ENCODE peak calls at places on chromosome 2, in eight cellular contexts. One of them, this sample, is unnamed.

GRCh38 chr2:239758325-239758877 is 266.7 kb downstream of the NDUFA10 start:
- DNase-seq in neuronal stem cell: no peak
- DNase-seq in astrocyte of the spinal cord: peak
- DNase-seq in mammary epithelial cell: peak
- DNase-seq in hepatocyte: peak
- DNase-seq in astrocyte: peak
- DNase-seq in brain microvascular endothelial cell: peak
- DNase-seq in AG10803: no peak
- DNase-seq in this sample: peak

GRCh38 chr2:25042321-25043240 is 705 bp downstream of the EFR3B start:
- DNase-seq in neuronal stem cell: peak
- DNase-seq in astrocyte of the spinal cord: peak
- DNase-seq in mammary epithelial cell: no peak
- DNase-seq in hepatocyte: peak
- DNase-seq in astrocyte: peak
- DNase-seq in brain microvascular endothelial cell: peak
- DNase-seq in AG10803: peak
- DNase-seq in this sample: peak

GRCh38 chr2:42457011-42457410 is 36.8 kb downstream of the KCNG3 start:
- DNase-seq in neuronal stem cell: no peak
- DNase-seq in astrocyte of the spinal cord: no peak
- DNase-seq in mammary epithelial cell: no peak
- DNase-seq in hepatocyte: no peak
- DNase-seq in astrocyte: no peak
- DNase-seq in brain microvascular endothelial cell: no peak
- DNase-seq in AG10803: no peak
- DNase-seq in this sample: no peak

GRCh38 chr2:112004246-112004645 is 50.8 kb upstream of the TMEM87B start:
- DNase-seq in neuronal stem cell: no peak
- DNase-seq in astrocyte of the spinal cord: no peak
- DNase-seq in mammary epithelial cell: no peak
- DNase-seq in hepatocyte: no peak
- DNase-seq in astrocyte: no peak
- DNase-seq in brain microvascular endothelial cell: no peak
- DNase-seq in AG10803: no peak
- DNase-seq in this sample: no peak

GRCh38 chr2:131041402-131042160 is 51.7 kb downstream of the FAM168B start:
- DNase-seq in neuronal stem cell: no peak
- DNase-seq in astrocyte of the spinal cord: no peak
- DNase-seq in mammary epithelial cell: no peak
- DNase-seq in hepatocyte: no peak
- DNase-seq in astrocyte: no peak
- DNase-seq in brain microvascular endothelial cell: no peak
- DNase-seq in AG10803: no peak
- DNase-seq in this sample: no peak

GRCh38 chr2:75561566-75562512 is 1.1 kb upstream of the EVA1A start:
- DNase-seq in neuronal stem cell: no peak
- DNase-seq in astrocyte of the spinal cord: peak
- DNase-seq in mammary epithelial cell: peak
- DNase-seq in hepatocyte: peak
- DNase-seq in astrocyte: peak
- DNase-seq in brain microvascular endothelial cell: peak
- DNase-seq in AG10803: peak
- DNase-seq in this sample: no peak

GRCh38 chr2:63436488-63436887 is 151.8 kb downstream of the WDPCP start:
- DNase-seq in neuronal stem cell: no peak
- DNase-seq in astrocyte of the spinal cord: no peak
- DNase-seq in mammary epithelial cell: no peak
- DNase-seq in hepatocyte: no peak
- DNase-seq in astrocyte: no peak
- DNase-seq in brain microvascular endothelial cell: no peak
- DNase-seq in AG10803: no peak
- DNase-seq in this sample: no peak

GRCh38 chr2:41932241-41933034 is 115.4 kb upstream of the PKDCC start:
- DNase-seq in neuronal stem cell: no peak
- DNase-seq in astrocyte of the spinal cord: peak
- DNase-seq in mammary epithelial cell: no peak
- DNase-seq in hepatocyte: peak
- DNase-seq in astrocyte: peak
- DNase-seq in brain microvascular endothelial cell: peak
- DNase-seq in AG10803: peak
- DNase-seq in this sample: no peak

GRCh38 chr2:189210250-189211075 is 30.9 kb upstream of the COL5A2 start:
- DNase-seq in neuronal stem cell: no peak
- DNase-seq in astrocyte of the spinal cord: peak
- DNase-seq in mammary epithelial cell: peak
- DNase-seq in hepatocyte: peak
- DNase-seq in astrocyte: peak
- DNase-seq in brain microvascular endothelial cell: peak
- DNase-seq in AG10803: peak
- DNase-seq in this sample: no peak

GRCh38 chr2:160507464-160507863 is 13.9 kb upstream of the RBMS1 start:
- DNase-seq in neuronal stem cell: no peak
- DNase-seq in astrocyte of the spinal cord: no peak
- DNase-seq in mammary epithelial cell: no peak
- DNase-seq in hepatocyte: no peak
- DNase-seq in astrocyte: no peak
- DNase-seq in brain microvascular endothelial cell: no peak
- DNase-seq in AG10803: peak
- DNase-seq in this sample: no peak

GRCh38 chr2:134739879-134740301 is 21.1 kb upstream of the TMEM163 start:
- DNase-seq in neuronal stem cell: no peak
- DNase-seq in astrocyte of the spinal cord: no peak
- DNase-seq in mammary epithelial cell: peak
- DNase-seq in hepatocyte: no peak
- DNase-seq in astrocyte: peak
- DNase-seq in brain microvascular endothelial cell: no peak
- DNase-seq in AG10803: peak
- DNase-seq in this sample: no peak

GRCh38 chr2:119545754-119546445 is 1.7 kb downstream of the CFAP221 start:
- DNase-seq in neuronal stem cell: no peak
- DNase-seq in astrocyte of the spinal cord: peak
- DNase-seq in mammary epithelial cell: no peak
- DNase-seq in hepatocyte: no peak
- DNase-seq in astrocyte: peak
- DNase-seq in brain microvascular endothelial cell: no peak
- DNase-seq in AG10803: peak
- DNase-seq in this sample: no peak

GRCh38 chr2:150142561-150142960 is 344.9 kb downstream of the RND3 start:
- DNase-seq in neuronal stem cell: no peak
- DNase-seq in astrocyte of the spinal cord: peak
- DNase-seq in mammary epithelial cell: peak
- DNase-seq in hepatocyte: no peak
- DNase-seq in astrocyte: peak
- DNase-seq in brain microvascular endothelial cell: no peak
- DNase-seq in AG10803: peak
- DNase-seq in this sample: no peak

GRCh38 chr2:186734957-186735734 is 41.3 kb downstream of the FAM171B start:
- DNase-seq in neuronal stem cell: no peak
- DNase-seq in astrocyte of the spinal cord: no peak
- DNase-seq in mammary epithelial cell: no peak
- DNase-seq in hepatocyte: no peak
- DNase-seq in astrocyte: no peak
- DNase-seq in brain microvascular endothelial cell: no peak
- DNase-seq in AG10803: no peak
- DNase-seq in this sample: peak

GRCh38 chr2:113716291-113716690 is 40.2 kb downstream of the SLC35F5 start:
- DNase-seq in neuronal stem cell: no peak
- DNase-seq in astrocyte of the spinal cord: no peak
- DNase-seq in mammary epithelial cell: no peak
- DNase-seq in hepatocyte: no peak
- DNase-seq in astrocyte: peak
- DNase-seq in brain microvascular endothelial cell: no peak
- DNase-seq in AG10803: peak
- DNase-seq in this sample: no peak

GRCh38 chr2:131724019-131724418 is 196.3 kb downstream of the CCDC74A start:
- DNase-seq in neuronal stem cell: no peak
- DNase-seq in astrocyte of the spinal cord: no peak
- DNase-seq in mammary epithelial cell: no peak
- DNase-seq in hepatocyte: no peak
- DNase-seq in astrocyte: no peak
- DNase-seq in brain microvascular endothelial cell: no peak
- DNase-seq in AG10803: no peak
- DNase-seq in this sample: no peak

GRCh38 chr2:3041841-3042600 is 335.6 kb downstream of the EIPR1 start:
- DNase-seq in neuronal stem cell: no peak
- DNase-seq in astrocyte of the spinal cord: peak
- DNase-seq in mammary epithelial cell: no peak
- DNase-seq in hepatocyte: no peak
- DNase-seq in astrocyte: no peak
- DNase-seq in brain microvascular endothelial cell: peak
- DNase-seq in AG10803: no peak
- DNase-seq in this sample: no peak

GRCh38 chr2:61173116-61173515 is 11.1 kb downstream of the C2orf74 start:
- DNase-seq in neuronal stem cell: no peak
- DNase-seq in astrocyte of the spinal cord: no peak
- DNase-seq in mammary epithelial cell: no peak
- DNase-seq in hepatocyte: no peak
- DNase-seq in astrocyte: no peak
- DNase-seq in brain microvascular endothelial cell: no peak
- DNase-seq in AG10803: no peak
- DNase-seq in this sample: no peak

GRCh38 chr2:54114936-54115283 is 505 bp upstream of the ACYP2 start:
- DNase-seq in neuronal stem cell: no peak
- DNase-seq in astrocyte of the spinal cord: no peak
- DNase-seq in mammary epithelial cell: no peak
- DNase-seq in hepatocyte: no peak
- DNase-seq in astrocyte: no peak
- DNase-seq in brain microvascular endothelial cell: no peak
- DNase-seq in AG10803: no peak
- DNase-seq in this sample: no peak

GRCh38 chr2:102977462-102977861 is 215.6 kb downstream of the TMEM182 start:
- DNase-seq in neuronal stem cell: no peak
- DNase-seq in astrocyte of the spinal cord: no peak
- DNase-seq in mammary epithelial cell: no peak
- DNase-seq in hepatocyte: no peak
- DNase-seq in astrocyte: no peak
- DNase-seq in brain microvascular endothelial cell: no peak
- DNase-seq in AG10803: no peak
- DNase-seq in this sample: no peak

GRCh38 chr2:73293534-73294171 is at the start of gene EGR4:
- DNase-seq in neuronal stem cell: no peak
- DNase-seq in astrocyte of the spinal cord: peak
- DNase-seq in mammary epithelial cell: peak
- DNase-seq in hepatocyte: peak
- DNase-seq in astrocyte: peak
- DNase-seq in brain microvascular endothelial cell: peak
- DNase-seq in AG10803: peak
- DNase-seq in this sample: peak

DNA sequence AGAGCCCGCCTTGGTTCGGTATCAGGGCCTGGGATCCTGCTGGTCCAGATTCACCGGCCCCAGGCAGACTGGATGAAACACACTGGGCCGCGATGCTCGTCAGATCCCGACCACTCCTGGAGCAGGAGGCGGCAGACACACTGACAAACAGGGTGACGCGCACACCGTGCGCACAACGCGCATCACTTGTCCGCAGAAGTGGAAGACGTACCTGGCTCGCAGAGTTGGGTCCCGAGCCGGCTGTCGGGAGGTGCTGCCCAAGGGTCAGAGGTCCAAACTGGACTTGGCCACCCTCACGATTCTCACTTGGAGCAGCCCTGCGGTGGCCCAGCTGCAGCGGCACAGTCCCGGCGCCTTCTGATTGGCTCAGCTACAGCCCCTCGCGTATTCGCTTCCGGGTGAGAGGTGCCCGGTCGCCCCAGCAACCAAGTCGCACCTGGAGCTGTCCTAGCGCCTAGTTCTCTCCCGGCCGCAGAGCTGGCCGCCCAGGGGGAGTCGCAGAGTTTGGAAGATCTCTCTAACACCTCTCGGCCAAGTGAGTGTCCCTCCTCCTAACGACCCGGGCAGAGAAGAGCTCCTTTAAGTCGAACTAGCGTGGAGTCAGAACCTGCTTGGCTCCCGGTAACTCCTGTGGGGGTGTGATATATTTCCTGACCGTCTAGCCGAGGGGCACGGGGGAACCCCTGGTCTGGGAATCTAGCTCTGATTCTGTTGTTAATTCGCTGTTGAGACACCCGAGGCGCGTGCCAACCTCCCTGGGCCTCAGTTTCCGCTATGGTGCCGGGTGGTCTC is at the start of the genes DHX57 and MORN2:
- DNase-seq in neuronal stem cell: peak
- DNase-seq in astrocyte of the spinal cord: peak
- DNase-seq in mammary epithelial cell: peak
- DNase-seq in hepatocyte: peak
- DNase-seq in astrocyte: peak
- DNase-seq in brain microvascular endothelial cell: peak
- DNase-seq in AG10803: peak
- DNase-seq in this sample: peak
- H3K4me3 ChIP-seq in neuronal stem cell: peak
- H3K4me3 ChIP-seq in astrocyte of the spinal cord: peak
- H3K4me3 ChIP-seq in mammary epithelial cell: peak
- H3K4me3 ChIP-seq in hepatocyte: peak
- H3K4me3 ChIP-seq in astrocyte: peak
- H3K4me3 ChIP-seq in brain microvascular endothelial cell: peak
- H3K4me3 ChIP-seq in AG10803: peak
- H3K4me3 ChIP-seq in this sample: peak

GRCh38 chr2:218397502-218398436 is 1.9 kb upstream of the CTDSP1 start:
- DNase-seq in neuronal stem cell: peak
- DNase-seq in astrocyte of the spinal cord: peak
- DNase-seq in mammary epithelial cell: peak
- DNase-seq in hepatocyte: peak
- DNase-seq in astrocyte: peak
- DNase-seq in brain microvascular endothelial cell: peak
- DNase-seq in AG10803: peak
- DNase-seq in this sample: peak
- H3K4me3 ChIP-seq in neuronal stem cell: peak
- H3K4me3 ChIP-seq in astrocyte of the spinal cord: peak
- H3K4me3 ChIP-seq in mammary epithelial cell: peak
- H3K4me3 ChIP-seq in hepatocyte: peak
- H3K4me3 ChIP-seq in astrocyte: peak
- H3K4me3 ChIP-seq in brain microvascular endothelial cell: peak
- H3K4me3 ChIP-seq in AG10803: peak
- H3K4me3 ChIP-seq in this sample: peak

DNA sequence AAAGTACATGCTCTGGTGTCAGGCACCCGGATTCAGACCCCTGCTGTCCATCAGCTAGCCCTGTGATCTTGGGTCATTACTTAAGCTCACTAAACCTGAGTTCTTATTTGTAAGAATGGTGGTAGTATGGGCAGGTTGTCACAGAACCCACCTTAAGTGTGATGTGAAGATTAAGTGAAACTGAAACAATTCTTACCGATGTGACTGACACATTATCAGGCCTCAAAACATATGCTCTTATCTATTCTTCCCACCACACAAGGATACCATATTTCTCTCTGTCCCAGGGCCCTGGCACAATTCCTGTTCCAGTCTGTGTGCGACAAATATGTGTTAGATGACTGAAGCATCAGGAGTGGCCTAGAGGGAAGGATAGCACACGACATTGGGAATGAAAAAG is 11.0 kb upstream of the CDC42EP3 start:
- DNase-seq in neuronal stem cell: no peak
- DNase-seq in astrocyte of the spinal cord: no peak
- DNase-seq in mammary epithelial cell: no peak
- DNase-seq in hepatocyte: no peak
- DNase-seq in astrocyte: no peak
- DNase-seq in brain microvascular endothelial cell: no peak
- DNase-seq in AG10803: no peak
- DNase-seq in this sample: no peak
- H3K4me3 ChIP-seq in neuronal stem cell: no peak
- H3K4me3 ChIP-seq in astrocyte of the spinal cord: no peak
- H3K4me3 ChIP-seq in mammary epithelial cell: no peak
- H3K4me3 ChIP-seq in hepatocyte: no peak
- H3K4me3 ChIP-seq in astrocyte: no peak
- H3K4me3 ChIP-seq in brain microvascular endothelial cell: no peak
- H3K4me3 ChIP-seq in AG10803: no peak
- H3K4me3 ChIP-seq in this sample: no peak

GRCh38 chr2:127670055-127670956 is 5.0 kb downstream of the LIMS2 start:
- DNase-seq in neuronal stem cell: no peak
- DNase-seq in astrocyte of the spinal cord: no peak
- DNase-seq in mammary epithelial cell: no peak
- DNase-seq in hepatocyte: no peak
- DNase-seq in astrocyte: no peak
- DNase-seq in brain microvascular endothelial cell: no peak
- DNase-seq in AG10803: peak
- DNase-seq in this sample: no peak
- H3K4me3 ChIP-seq in neuronal stem cell: no peak
- H3K4me3 ChIP-seq in astrocyte of the spinal cord: no peak
- H3K4me3 ChIP-seq in mammary epithelial cell: no peak
- H3K4me3 ChIP-seq in hepatocyte: no peak
- H3K4me3 ChIP-seq in astrocyte: no peak
- H3K4me3 ChIP-seq in brain microvascular endothelial cell: no peak
- H3K4me3 ChIP-seq in AG10803: no peak
- H3K4me3 ChIP-seq in this sample: no peak

This sample was measured in H7.